ENCODE peak calls at places on chromosome 16, in seven cellular contexts. W, J, P, F, Y, C and U are unnamed samples.

GRCh38 chr16:19223235-19223847 is 55.3 kb downstream of the SYT17 start:
- DNase-seq in W (peak), J (peak), P (peak), F (peak), Y (no peak), C (no peak), U (no peak)

GRCh38 chr16:81615833-81616232 is 163.3 kb upstream of the PLCG2 start:
- DNase-seq in W (no peak), J (no peak), P (no peak), F (no peak), Y (no peak), C (no peak), U (no peak)

GRCh38 chr16:83899272-83899897 is 470 bp downstream of the MLYCD start:
- DNase-seq in W (no peak), J (no peak), P (peak), F (no peak), Y (no peak), C (peak), U (peak)

GRCh38 chr16:66653581-66654350 is 42.8 kb downstream of the CMTM4 start:
- DNase-seq in W (no peak), J (no peak), P (no peak), F (no peak), Y (no peak), C (no peak), U (no peak)

GRCh38 chr16:30896203-30896889 is at the start of gene CTF1:
- DNase-seq in W (peak), J (peak), P (peak), F (no peak), Y (no peak), C (peak), U (peak)

GRCh38 chr16:57977418-57978069 is 6.6 kb upstream of the CNGB1 start:
- DNase-seq in W (no peak), J (no peak), P (peak), F (no peak), Y (no peak), C (peak), U (no peak)

GRCh38 chr16:76277099-76278030 is at the start of gene CNTNAP4:
- DNase-seq in W (no peak), J (no peak), P (no peak), F (no peak), Y (no peak), C (peak), U (no peak)

GRCh38 chr16:25009822-25010221 is 5.3 kb downstream of the ARHGAP17 start:
- DNase-seq in W (no peak), J (no peak), P (no peak), F (no peak), Y (no peak), C (no peak), U (no peak)

DNA sequence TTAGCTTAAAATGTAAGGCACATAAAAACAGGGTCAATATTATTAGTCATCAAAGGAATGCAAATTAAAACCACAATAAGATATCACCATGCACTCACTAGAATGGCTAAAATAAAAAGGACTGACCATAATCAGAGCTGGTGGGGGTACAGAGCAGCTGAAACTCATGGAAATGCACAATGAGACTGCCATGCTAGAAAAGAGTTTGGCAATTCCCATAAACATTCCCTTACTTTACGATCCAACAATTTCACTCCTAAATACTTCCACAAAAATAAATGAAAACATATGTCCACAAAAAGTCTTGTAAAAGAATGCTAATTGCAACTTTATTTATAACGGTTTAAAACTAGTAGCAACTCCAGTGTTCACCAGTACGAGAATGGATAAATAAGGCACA is 36.1 kb upstream of the ERCC4 start:
- DNase-seq in W (no peak), J (no peak), P (no peak), F (no peak), Y (no peak), C (no peak), U (no peak)
- TF ChIP-seq JUND in W (no peak), J (no peak), P (no peak), F (no peak), Y (no peak), C (no peak), U (no peak)

GRCh38 chr16:70437017-70437581 is 1.8 kb downstream of the ST3GAL2 start:
- DNase-seq in W (no peak), J (peak), P (peak), F (peak), Y (no peak), C (peak), U (no peak)
- TF ChIP-seq JUND in W (no peak), J (no peak), P (peak), F (no peak), Y (no peak), C (no peak), U (no peak)

GRCh38 chr16:85750021-85750826 is 672 bp downstream of the C16orf74 start:
- DNase-seq in W (no peak), J (no peak), P (no peak), F (no peak), Y (no peak), C (peak), U (peak)
- TF ChIP-seq JUND in W (no peak), J (no peak), P (no peak), F (no peak), Y (no peak), C (no peak), U (no peak)

GRCh38 chr16:15970743-15971434 is 21.5 kb downstream of the ABCC1 start:
- DNase-seq in W (no peak), J (no peak), P (no peak), F (peak), Y (no peak), C (no peak), U (no peak)
- TF ChIP-seq JUND in W (no peak), J (no peak), P (no peak), F (no peak), Y (no peak), C (no peak), U (no peak)

GRCh38 chr16:2910441-2910840 is 1.3 kb upstream of the FLYWCH1 start:
- DNase-seq in W (no peak), J (no peak), P (no peak), F (no peak), Y (no peak), C (no peak), U (no peak)

GRCh38 chr16:2911580-2912329 is at the start of gene FLYWCH1:
- DNase-seq in W (peak), J (peak), P (peak), F (peak), Y (peak), C (peak), U (peak)

GRCh38 chr16:2913603-2914002 is 1.9 kb downstream of the FLYWCH1 start:
- DNase-seq in W (no peak), J (no peak), P (no peak), F (no peak), Y (no peak), C (no peak), U (no peak)

GRCh38 chr16:2914233-2914632 is 2.5 kb downstream of the FLYWCH1 start:
- DNase-seq in W (no peak), J (no peak), P (peak), F (no peak), Y (no peak), C (no peak), U (no peak)

DNA sequence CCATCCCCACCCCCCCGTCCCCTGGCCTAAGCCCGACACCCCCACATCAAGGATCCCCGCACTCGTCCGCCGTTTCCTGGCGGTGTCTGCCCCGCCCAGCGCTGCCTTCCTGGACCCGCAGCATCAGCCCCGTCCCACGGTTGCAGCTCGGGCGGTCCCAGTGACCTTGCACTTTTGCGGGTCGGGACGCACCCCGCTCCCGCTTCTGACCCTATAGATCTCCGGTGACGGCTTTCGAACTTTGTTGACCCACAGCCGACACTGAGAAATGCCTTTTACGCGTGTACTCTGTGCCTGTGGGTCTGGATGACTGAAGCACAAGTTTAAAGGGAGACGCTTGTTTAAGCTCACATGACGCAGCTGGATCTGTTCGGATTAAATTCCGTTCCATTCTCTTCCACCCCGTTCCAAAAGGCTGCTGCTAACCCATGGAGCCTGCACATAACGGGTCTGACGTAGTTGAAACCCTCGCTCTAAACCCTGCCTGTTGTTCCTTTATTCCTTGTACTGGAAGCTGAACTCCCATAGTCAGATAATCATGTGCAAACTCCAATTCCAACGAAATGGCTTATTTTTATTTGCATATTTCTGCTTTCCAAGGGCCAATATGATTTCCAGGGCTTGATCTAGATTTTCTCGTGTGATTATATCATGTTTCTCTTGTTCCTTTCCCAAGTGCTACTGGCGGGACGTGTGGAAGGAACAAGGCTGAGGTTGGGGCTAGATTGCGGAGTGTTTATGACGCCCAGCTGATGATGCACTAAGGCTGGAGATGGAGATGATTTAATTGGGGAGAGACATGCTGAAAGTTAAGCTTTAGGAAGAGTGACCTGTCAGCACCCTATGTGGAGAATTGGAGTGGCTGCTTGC is 834 bp downstream of the FLYWCH1 start:
- DNase-seq in W (no peak), J (peak), P (peak), F (no peak), Y (no peak), C (peak), U (peak)
- TF ChIP-seq JUND in W (no peak), J (no peak), P (no peak), F (no peak), Y (no peak), C (no peak), U (no peak)